ENCODE peak calls at places on chromosomes 7 and 10, in four cellular contexts. B is HEK293T, Q is K562, G is HepG2. L is an unnamed sample.

GRCh38 chr7:86939197-86939814 is 120.1 kb downstream of the ELAPOR2 start:
- DNase-seq in B (peak; percentile 40), Q (peak; percentile 33), G (peak; percentile 67), L (peak; percentile 32)

GRCh38 chr10:95363303-95363912 is 72.6 kb upstream of the PDLIM1 start:
- DNase-seq in B (peak; percentile 73), Q (peak; percentile 58), G (peak; percentile 71), L (no peak)

GRCh38 chr10:72688208-72688651 is 3.7 kb upstream of the MCU start:
- DNase-seq in B (no peak), Q (peak; percentile 33), G (peak; percentile 86), L (no peak)

GRCh38 chr7:4682621-4683042 is 537 bp downstream of the FOXK1 start:
- DNase-seq in B (peak; percentile 33), Q (peak; percentile 38), G (no peak), L (peak; percentile 36)

GRCh38 chr7:29381206-29382094 is 182.2 kb upstream of the PRR15 start:
- DNase-seq in B (no peak), Q (no peak), G (no peak), L (no peak)

GRCh38 chr10:29617880-29618340 is 16.9 kb downstream of the SVIL start:
- DNase-seq in B (no peak), Q (no peak), G (no peak), L (no peak)

GRCh38 chr10:58435297-58435696 is 50.1 kb downstream of the TFAM start:
- DNase-seq in B (peak; percentile 21), Q (no peak), G (peak; percentile 44), L (no peak)

GRCh38 chr10:11515596-11516418 is 95.6 kb downstream of the USP6NL start:
- DNase-seq in B (peak; percentile 56), Q (peak; percentile 47), G (peak; percentile 68), L (peak; percentile 41)

GRCh38 chr10:110209926-110210662 is 2.7 kb downstream of the MXI1 start:
- DNase-seq in B (peak; percentile 43), Q (peak; percentile 45), G (no peak), L (peak; percentile 39)

GRCh38 chr7:1709281-1709680 is 39.2 kb downstream of the ELFN1 start:
- DNase-seq in B (no peak), Q (no peak), G (no peak), L (no peak)

GRCh38 chr10:133258818-133259602 is 17.7 kb downstream of the ADAM8 start:
- DNase-seq in B (no peak), Q (no peak), G (peak; percentile 30), L (no peak)

GRCh38 chr10:5547934-5548660 is 23.3 kb downstream of the CALML3 start:
- DNase-seq in B (no peak), Q (no peak), G (peak; percentile 97), L (no peak)

GRCh38 chr7:130756316-130756715 is 22.3 kb upstream of the KLF14 start:
- DNase-seq in B (no peak), Q (no peak), G (no peak), L (no peak)

GRCh38 chr7:130758429-130759056 is 24.5 kb upstream of the KLF14 start:
- DNase-seq in B (peak; percentile 18), Q (peak; percentile 63), G (peak; percentile 29), L (no peak)
- TF ChIP-seq ELF4 in B (no peak), Q (no peak), G (no peak), L (no peak)

GRCh38 chr10:117391436-117392205 is 16.4 kb upstream of the PDZD8 start:
- DNase-seq in B (no peak), Q (no peak), G (peak; percentile 68), L (no peak)
- TF ChIP-seq ELF4 in B (no peak), Q (no peak), G (no peak), L (no peak)

GRCh38 chr7:106778656-106779250 is 86.3 kb upstream of the PIK3CG start:
- DNase-seq in B (no peak), Q (no peak), G (no peak), L (no peak)
- TF ChIP-seq ELF4 in B (no peak), Q (no peak), G (no peak), L (no peak)

GRCh38 chr10:43728425-43728824 is 79.7 kb upstream of the ZNF32 start:
- DNase-seq in B (no peak), Q (no peak), G (no peak), L (no peak)
- TF ChIP-seq ELF4 in B (no peak), Q (no peak), G (no peak), L (no peak)

DNA sequence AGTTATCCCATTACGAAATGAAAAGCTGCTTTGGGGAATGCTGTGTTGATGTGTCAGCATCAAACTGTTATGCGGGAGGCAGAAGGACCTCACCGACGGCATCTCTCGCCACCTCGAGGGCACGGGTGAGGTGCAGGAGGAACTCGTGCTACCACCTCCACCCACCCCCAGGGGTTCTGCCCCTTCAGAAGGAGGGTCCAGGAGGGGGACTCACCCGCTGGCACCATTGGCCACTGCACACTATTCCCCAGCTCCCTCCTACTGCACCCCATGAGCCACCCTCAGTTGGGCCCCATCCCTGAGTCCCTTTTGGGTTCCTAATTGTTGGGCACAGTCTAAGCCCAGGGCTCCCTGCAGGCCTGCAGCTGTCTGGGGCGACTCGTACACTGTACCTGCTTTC is 236.6 kb downstream of the PTPRN2 start:
- DNase-seq in B (no peak), Q (no peak), G (no peak), L (no peak)
- TF ChIP-seq ELF4 in B (no peak), Q (no peak), G (no peak), L (no peak)

GRCh38 chr10:91006752-91007346 is 86.0 kb upstream of the ANKRD1 start:
- DNase-seq in B (no peak), Q (no peak), G (no peak), L (no peak)

GRCh38 chr10:91010952-91011351 is 90.1 kb upstream of the ANKRD1 start:
- DNase-seq in B (no peak), Q (no peak), G (no peak), L (no peak)

GRCh38 chr10:91007656-91008055 is 86.8 kb upstream of the ANKRD1 start:
- DNase-seq in B (no peak), Q (no peak), G (no peak), L (no peak)

GRCh38 chr10:91009121-91009520 is 88.2 kb upstream of the ANKRD1 start:
- DNase-seq in B (no peak), Q (no peak), G (no peak), L (no peak)

DNA sequence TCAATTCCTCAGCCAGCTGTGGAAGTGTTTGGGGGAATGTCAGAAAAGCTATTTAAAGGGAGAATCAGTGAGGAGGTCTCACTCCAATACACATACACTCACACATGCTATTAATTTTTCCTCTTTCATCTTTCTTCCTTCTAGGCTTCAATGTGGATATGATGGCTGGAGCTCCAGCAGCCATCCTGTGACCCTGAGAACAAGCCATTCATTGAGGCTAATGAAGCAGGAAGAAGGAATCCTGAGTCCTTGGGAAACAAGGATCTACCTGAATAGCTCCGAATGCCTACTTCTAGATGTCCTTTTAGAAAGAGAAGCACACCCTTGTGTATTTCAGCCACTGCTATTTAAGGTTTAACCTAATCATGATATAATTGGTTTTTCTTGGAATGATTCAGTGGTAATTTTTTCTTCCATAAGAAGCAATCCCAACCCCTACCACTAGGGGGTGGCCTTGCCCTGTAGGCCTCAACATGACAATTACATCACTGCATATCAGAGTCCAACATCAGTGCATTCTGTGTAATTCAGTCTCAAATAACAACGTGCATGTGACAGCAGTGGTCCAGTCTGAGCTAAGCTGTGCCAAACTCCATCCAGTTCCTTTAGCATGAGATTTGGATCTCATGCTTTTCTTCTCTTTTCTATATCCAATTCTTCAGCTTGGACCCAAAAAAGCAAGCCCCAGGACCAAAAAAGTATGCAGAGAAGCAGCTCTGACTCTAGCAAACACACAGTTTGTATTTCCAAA is 85.3 kb upstream of the ANKRD1 start:
- DNase-seq in B (peak; percentile 68), Q (peak; percentile 41), G (peak; percentile 71), L (peak; percentile 43)
- TF ChIP-seq ELF4 in B (no peak), Q (no peak), G (no peak), L (no peak)

GRCh38 chr10:96924861-96925260 is 92.8 kb downstream of the LCOR start:
- DNase-seq in B (no peak), Q (no peak), G (no peak), L (no peak)

GRCh38 chr10:96918214-96919002 is 86.3 kb downstream of the LCOR start:
- DNase-seq in B (no peak), Q (no peak), G (peak; percentile 13), L (no peak)

GRCh38 chr10:96922978-96923948 is 91.2 kb downstream of the LCOR start:
- DNase-seq in B (no peak), Q (no peak), G (no peak), L (no peak)

GRCh38 chr10:96919785-96920425 is 87.8 kb downstream of the LCOR start:
- DNase-seq in B (no peak), Q (no peak), G (no peak), L (no peak)

GRCh38 chr10:96921655-96922054 is 89.6 kb downstream of the LCOR start:
- DNase-seq in B (no peak), Q (no peak), G (no peak), L (no peak)
- TF ChIP-seq ELF4 in B (no peak), Q (no peak), G (no peak), L (no peak)

GRCh38 chr7:95342642-95343252 is 18.4 kb upstream of the PON1 start:
- DNase-seq in B (no peak), Q (no peak), G (peak; percentile 53), L (peak; percentile 18)
- TF ChIP-seq ELF4 in B (no peak), Q (no peak), G (no peak), L (no peak)

GRCh38 chr7:140686921-140687320 is 9.6 kb upstream of the NDUFB2 start:
- DNase-seq in B (no peak), Q (no peak), G (no peak), L (no peak)

GRCh38 chr7:140684066-140684950 is 11.6 kb downstream of the ADCK2 start:
- DNase-seq in B (no peak), Q (no peak), G (no peak), L (no peak)

GRCh38 chr7:140688341-140688740 is 8.2 kb upstream of the NDUFB2 start:
- DNase-seq in B (no peak), Q (no peak), G (no peak), L (no peak)

GRCh38 chr7:140683657-140684056 is 10.9 kb downstream of the ADCK2 start:
- DNase-seq in B (no peak), Q (no peak), G (no peak), L (no peak)

GRCh38 chr7:140685407-140686087 is 11.0 kb upstream of the NDUFB2 start:
- DNase-seq in B (no peak), Q (no peak), G (no peak), L (no peak)
- TF ChIP-seq ELF4 in B (no peak), Q (no peak), G (no peak), L (no peak)

L was measured in WTC11.